ENCODE peak calls at places on chromosomes 7 and 10, in five cellular contexts. P, M, A, O and E are unnamed samples.

GRCh38 chr10:88209837-88210552 is 346.6 kb downstream of the PTEN start:
- DNase-seq in M (no peak), O (no peak), A (peak), P (no peak), E (no peak)

GRCh38 chr10:104415526-104416165 is 62.0 kb downstream of the CFAP58 start:
- DNase-seq in A (no peak), M (no peak), O (no peak), P (no peak), E (no peak)

GRCh38 chr10:106540606-106541005 is 623.9 kb downstream of the SORCS1 start:
- DNase-seq in P (no peak), O (no peak), M (no peak), A (no peak), E (no peak)

GRCh38 chr7:32089678-32090077 is 19.5 kb upstream of the PDE1C start:
- DNase-seq in P (no peak), A (no peak), M (no peak), O (no peak), E (no peak)

GRCh38 chr7:29940199-29940598 is 49.4 kb downstream of the SCRN1 start:
- DNase-seq in M (no peak), O (no peak), P (no peak), A (no peak), E (no peak)

GRCh38 chr10:52359466-52359865 is 45.4 kb downstream of the DKK1 start:
- DNase-seq in A (no peak), O (no peak), P (no peak), M (no peak), E (no peak)

GRCh38 chr10:60977161-60978128 is 33.5 kb upstream of the RHOBTB1 start:
- DNase-seq in O (no peak), A (no peak), P (no peak), M (no peak), E (no peak)

GRCh38 chr10:17003666-17004065 is 125.9 kb downstream of the CUBN start:
- DNase-seq in O (no peak), A (no peak), P (no peak), M (no peak), E (no peak)

GRCh38 chr7:106053109-106053508 is 59.0 kb downstream of the SYPL1 start:
- DNase-seq in O (no peak), M (no peak), P (no peak), A (no peak), E (no peak)

GRCh38 chr7:69342154-69342884 is 256.0 kb upstream of the AUTS2 start:
- DNase-seq in A (peak), O (no peak), M (no peak), P (no peak), E (no peak)

GRCh38 chr7:135669774-135670173 is 7.5 kb downstream of the STMP1 start:
- DNase-seq in M (no peak), P (no peak), O (no peak), A (no peak), E (no peak)

GRCh38 chr7:82263880-82264751 is 179.5 kb downstream of the CACNA2D1 start:
- DNase-seq in M (no peak), O (no peak), P (peak), A (no peak), E (no peak)

GRCh38 chr7:37150180-37150579 is 298.5 kb downstream of the ELMO1 start:
- DNase-seq in P (no peak), O (no peak), M (no peak), A (no peak), E (no peak)

GRCh38 chr10:45403151-45403550 is 29.1 kb downstream of the ALOX5 start:
- DNase-seq in A (no peak), M (no peak), P (no peak), O (no peak), E (no peak)

GRCh38 chr10:102468683-102469082 is 17.3 kb upstream of the C10orf95 start:
- DNase-seq in O (no peak), M (no peak), P (no peak), A (peak), E (no peak)

GRCh38 chr10:104498345-104498955 is 142.6 kb upstream of the SORCS3 start:
- DNase-seq in O (no peak), P (no peak), A (no peak), M (no peak), E (no peak)

GRCh38 chr10:71501402-71501801 is 104.7 kb downstream of the CDH23 start:
- DNase-seq in A (no peak), P (no peak), M (no peak), O (no peak), E (no peak)

GRCh38 chr7:80463272-80463920 is 48.5 kb downstream of the GNAT3 start:
- DNase-seq in A (no peak), P (peak), O (no peak), M (no peak), E (no peak)

GRCh38 chr7:139914306-139914747 is 85.3 kb downstream of the TBXAS1 start:
- DNase-seq in O (peak), A (peak), P (no peak), M (no peak), E (no peak)

GRCh38 chr10:87546971-87547413 is 42.3 kb downstream of the MINPP1 start:
- DNase-seq in A (no peak), P (no peak), O (no peak), M (no peak), E (no peak)

GRCh38 chr7:152341039-152341913 is 94.5 kb downstream of the KMT2C start:
- DNase-seq in O (no peak), P (no peak), A (peak), M (peak), E (no peak)

GRCh38 chr7:143415696-143416095 is 7.0 kb upstream of the EPHA1 start:
- DNase-seq in P (no peak), A (no peak), M (peak), O (no peak), E (no peak)

GRCh38 chr7:16794990-16795389 is 9.8 kb downstream of the AGR2 start:
- DNase-seq in A (no peak), P (no peak), O (no peak), M (no peak), E (no peak)

GRCh38 chr10:129951251-129951808 is 12.7 kb downstream of the EBF3 start:
- DNase-seq in O (no peak), P (no peak), M (no peak), A (no peak), E (no peak)

GRCh38 chr7:138935438-138936079 is 45.6 kb downstream of the KIAA1549 start:
- DNase-seq in M (peak), A (peak), O (no peak), P (peak), E (no peak)